ENCODE peak calls at places on chromosome 14, in seven cellular contexts. F is A549; B is psoas muscle; L is right lobe of liver; H is CD8-positive, alpha-beta memory T cell; A is pancreas; O is OCI-LY7. Z is an unnamed sample.

GRCh38 chr14:89624500-89625156 is 207.6 kb upstream of the FOXN3 start:
- DNase-seq in F (no peak), B (no peak), L (no peak), H (no peak), A (no peak), O (no peak), Z (no peak)

GRCh38 chr14:92511472-92512247 is 1.9 kb upstream of the RIN3 start:
- DNase-seq in F (peak), B (no peak), L (no peak), H (no peak), A (no peak), O (no peak), Z (no peak)

GRCh38 chr14:95505030-95505589 is 11.3 kb downstream of the SYNE3 start:
- DNase-seq in F (no peak), B (no peak), L (no peak), H (no peak), A (no peak), O (no peak), Z (no peak)

GRCh38 chr14:24066490-24067132 is 4.8 kb upstream of the CPNE6 start:
- DNase-seq in F (no peak), B (no peak), L (no peak), H (no peak), A (no peak), O (no peak), Z (no peak)

GRCh38 chr14:68462683-68463082 is 330.2 kb downstream of the ZFP36L1 start:
- DNase-seq in F (no peak), B (no peak), L (no peak), H (no peak), A (no peak), O (no peak), Z (no peak)

GRCh38 chr14:54106802-54107377 is 150.3 kb upstream of the BMP4 start:
- DNase-seq in F (no peak), B (no peak), L (no peak), H (no peak), A (no peak), O (no peak), Z (no peak)

GRCh38 chr14:44778562-44778961 is 183.2 kb downstream of the KLHL28 start:
- DNase-seq in F (no peak), B (no peak), L (no peak), H (no peak), A (no peak), O (no peak), Z (no peak)

GRCh38 chr14:56821807-56822615 is 11.7 kb upstream of the OTX2 start:
- DNase-seq in F (no peak), B (no peak), L (no peak), H (no peak), A (no peak), O (no peak), Z (no peak)

GRCh38 chr14:50000215-50001145 is 107.6 kb downstream of the ARF6 start:
- DNase-seq in F (no peak), B (peak), L (peak), H (peak), A (no peak), O (peak), Z (no peak)

GRCh38 chr14:88063807-88064206 is 58.9 kb downstream of the GPR65 start:
- DNase-seq in F (no peak), B (no peak), L (no peak), H (no peak), A (no peak), O (no peak), Z (no peak)

GRCh38 chr14:73261520-73262426 is 24.5 kb downstream of the PAPLN start:
- DNase-seq in F (no peak), B (no peak), L (no peak), H (no peak), A (no peak), O (no peak), Z (no peak)

GRCh38 chr14:101402936-101403660 is 158.2 kb upstream of the DIO3 start:
- DNase-seq in F (no peak), B (no peak), L (no peak), H (no peak), A (no peak), O (no peak), Z (no peak)

GRCh38 chr14:105384041-105384557 is 14.2 kb upstream of the TEX22 start:
- DNase-seq in F (no peak), B (no peak), L (no peak), H (no peak), A (no peak), O (no peak), Z (no peak)

GRCh38 chr14:45699451-45699850 is 446.4 kb upstream of the MIS18BP1 start:
- DNase-seq in F (no peak), B (no peak), L (no peak), H (no peak), A (no peak), O (no peak), Z (no peak)

GRCh38 chr14:59321184-59321952 is 132.9 kb downstream of the DAAM1 start:
- DNase-seq in F (no peak), B (no peak), L (no peak), H (no peak), A (no peak), O (no peak), Z (no peak)

GRCh38 chr14:99579903-99580570 is 24.0 kb downstream of the CCDC85C start:
- DNase-seq in F (peak), B (no peak), L (no peak), H (no peak), A (no peak), O (peak), Z (no peak)

GRCh38 chr14:104639889-104640548 is 35.4 kb upstream of the TMEM179 start:
- DNase-seq in F (peak), B (peak), L (peak), H (peak), A (peak), O (peak), Z (peak)

GRCh38 chr14:54207075-54207474 is 189.7 kb upstream of the CDKN3 start:
- DNase-seq in F (no peak), B (no peak), L (no peak), H (no peak), A (no peak), O (no peak), Z (no peak)

GRCh38 chr14:93009471-93010117 is 86.6 kb downstream of the CHGA start:
- DNase-seq in F (no peak), B (peak), L (no peak), H (no peak), A (no peak), O (no peak), Z (peak)

GRCh38 chr14:38282941-38283340 is 27.0 kb upstream of the CLEC14A start:
- DNase-seq in F (no peak), B (no peak), L (no peak), H (no peak), A (no peak), O (no peak), Z (no peak)

GRCh38 chr14:75369506-75369905 is 58.3 kb upstream of the JDP2 start:
- DNase-seq in F (no peak), B (peak), L (no peak), H (no peak), A (no peak), O (no peak), Z (no peak)

GRCh38 chr14:89767861-89768268 is 186.7 kb downstream of the EFCAB11 start:
- DNase-seq in F (no peak), B (no peak), L (no peak), H (peak), A (no peak), O (peak), Z (no peak)

GRCh38 chr14:68947802-68948201 is 31.3 kb downstream of the ACTN1 start:
- DNase-seq in F (no peak), B (peak), L (no peak), H (no peak), A (no peak), O (no peak), Z (no peak)

GRCh38 chr14:103189481-103190470 is 66.5 kb downstream of the TNFAIP2 start:
- DNase-seq in F (no peak), B (no peak), L (no peak), H (no peak), A (no peak), O (no peak), Z (no peak)

GRCh38 chr14:68574906-68575305 is 218.0 kb downstream of the ZFP36L1 start:
- DNase-seq in F (no peak), B (no peak), L (no peak), H (no peak), A (no peak), O (no peak), Z (no peak)

GRCh38 chr14:64117671-64118402 is 176.3 kb downstream of the ESR2 start:
- DNase-seq in F (no peak), B (peak), L (peak), H (no peak), A (peak), O (no peak), Z (no peak)

GRCh38 chr14:71885301-71885700 is 46.9 kb upstream of the RGS6 start:
- DNase-seq in F (no peak), B (no peak), L (no peak), H (no peak), A (no peak), O (no peak), Z (no peak)

GRCh38 chr14:98903371-98903770 is 368.6 kb downstream of the BCL11B start:
- DNase-seq in F (no peak), B (no peak), L (no peak), H (no peak), A (no peak), O (no peak), Z (no peak)

GRCh38 chr14:74549588-74549987 is 56.0 kb downstream of the ISCA2 start:
- DNase-seq in F (no peak), B (no peak), L (no peak), H (no peak), A (no peak), O (no peak), Z (no peak)

GRCh38 chr14:74217672-74218448 is 21.4 kb upstream of the VSX2 start:
- DNase-seq in F (peak), B (peak), L (peak), H (peak), A (peak), O (peak), Z (peak)

GRCh38 chr14:55604467-55604866 is 24.5 kb downstream of the KTN1 start:
- DNase-seq in F (no peak), B (no peak), L (no peak), H (no peak), A (no peak), O (no peak), Z (no peak)
- H3K27ac ChIP-seq in F (peak), B (peak), L (no peak), H (no peak), A (no peak), O (no peak), Z (no peak)

GRCh38 chr14:90837355-90837754 is 21.1 kb upstream of the TTC7B start:
- DNase-seq in F (no peak), B (no peak), L (no peak), H (no peak), A (no peak), O (no peak), Z (no peak)

GRCh38 chr14:90842726-90843125 is 26.5 kb upstream of the TTC7B start:
- DNase-seq in F (no peak), B (no peak), L (no peak), H (no peak), A (no peak), O (no peak), Z (peak)

GRCh38 chr14:90839889-90840266 is 23.6 kb upstream of the TTC7B start:
- DNase-seq in F (no peak), B (no peak), L (no peak), H (no peak), A (no peak), O (no peak), Z (no peak)

GRCh38 chr14:90836692-90837063 is 20.4 kb upstream of the TTC7B start:
- DNase-seq in F (no peak), B (no peak), L (no peak), H (no peak), A (no peak), O (no peak), Z (no peak)

GRCh38 chr14:90839024-90839888 is 23.0 kb upstream of the TTC7B start:
- DNase-seq in F (no peak), B (peak), L (no peak), H (no peak), A (no peak), O (no peak), Z (no peak)
- H3K4me3 ChIP-seq in F (no peak), B (peak), L (no peak), H (no peak), A (no peak), O (no peak), Z (no peak)

DNA sequence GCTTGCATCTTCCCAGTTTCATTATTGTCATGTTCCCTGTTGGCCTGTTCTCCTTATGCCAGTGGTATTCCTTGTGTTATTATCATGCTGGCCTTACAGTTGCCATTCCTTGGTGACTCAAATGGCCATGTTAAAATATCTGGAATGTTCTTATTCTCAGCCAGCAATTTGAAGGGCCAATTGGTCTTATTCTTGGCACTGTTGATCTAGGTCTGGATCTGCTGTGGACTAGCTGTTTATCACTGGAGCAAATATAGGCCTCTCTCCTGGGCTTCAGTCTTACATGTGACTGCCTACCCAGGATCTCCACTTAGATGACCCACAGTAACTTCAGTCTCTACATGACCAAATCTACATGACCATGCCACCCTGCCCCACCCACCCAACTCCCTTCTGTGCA is 5.4 kb downstream of the CIPC start:
- DNase-seq in F (no peak), B (no peak), L (no peak), H (no peak), A (no peak), O (no peak), Z (no peak)
- H3K27ac ChIP-seq in F (no peak), B (peak), L (no peak), H (no peak), A (no peak), O (no peak), Z (peak)

GRCh38 chr14:22506778-22507351 is 82.2 kb downstream of the DAD1 start:
- DNase-seq in F (no peak), B (no peak), L (no peak), H (no peak), A (no peak), O (no peak), Z (no peak)
- H3K4me3 ChIP-seq in F (no peak), B (no peak), L (no peak), H (peak), A (no peak), O (no peak), Z (no peak)

Z was measured in dorsolateral prefrontal cortex.